ENCODE peak calls at places on chromosome 18, in seven cellular contexts. K, A, S, R, W, H and E are unnamed samples.

GRCh38 chr18:57107141-57107832 is 39.6 kb upstream of the BOD1L2 start:
- DNase-seq in K (no peak), A (no peak), S (peak), R (no peak), W (peak), H (no peak), E (peak)

GRCh38 chr18:11577271-11578112 is 31.9 kb upstream of the SLC35G4 start:
- DNase-seq in K (no peak), A (no peak), S (no peak), R (no peak), W (no peak), H (no peak), E (no peak)

GRCh38 chr18:50665519-50665918 is 105.6 kb downstream of the MAPK4 start:
- DNase-seq in K (no peak), A (no peak), S (no peak), R (no peak), W (no peak), H (no peak), E (no peak)

GRCh38 chr18:47485221-47485797 is 233.8 kb upstream of the SKOR2 start:
- DNase-seq in K (no peak), A (no peak), S (no peak), R (no peak), W (no peak), H (no peak), E (no peak)

GRCh38 chr18:44771957-44772917 is 91.5 kb downstream of the SETBP1 start:
- DNase-seq in K (no peak), A (peak), S (peak), R (no peak), W (no peak), H (no peak), E (peak)

GRCh38 chr18:55244520-55244919 is 285.3 kb upstream of the CCDC68 start:
- DNase-seq in K (no peak), A (no peak), S (no peak), R (no peak), W (peak), H (no peak), E (no peak)

GRCh38 chr18:46211816-46212215 is 107.6 kb downstream of the HAUS1 start:
- DNase-seq in K (no peak), A (no peak), S (peak), R (no peak), W (peak), H (no peak), E (no peak)

GRCh38 chr18:77127769-77128671 is 4.6 kb downstream of the MBP start:
- DNase-seq in K (peak), A (no peak), S (peak), R (no peak), W (peak), H (peak), E (peak)

GRCh38 chr18:63882333-63883141 is 5.0 kb upstream of the SERPINB2 start:
- DNase-seq in K (no peak), A (no peak), S (peak), R (no peak), W (peak), H (peak), E (peak)

GRCh38 chr18:24875286-24875685 is 414.8 kb downstream of the HRH4 start:
- DNase-seq in K (no peak), A (no peak), S (no peak), R (no peak), W (no peak), H (no peak), E (no peak)

GRCh38 chr18:37956902-37957301 is 391.3 kb upstream of the CELF4 start:
- DNase-seq in K (no peak), A (no peak), S (no peak), R (no peak), W (no peak), H (no peak), E (no peak)

GRCh38 chr18:13629841-13630747 is 96.3 kb downstream of the FAM210A start:
- DNase-seq in K (no peak), A (no peak), S (peak), R (peak), W (peak), H (peak), E (peak)

GRCh38 chr18:2536493-2536892 is 34.8 kb downstream of the METTL4 start:
- DNase-seq in K (no peak), A (no peak), S (peak), R (no peak), W (peak), H (no peak), E (peak)

GRCh38 chr18:13223341-13224148 is 5.0 kb downstream of the LDLRAD4 start:
- DNase-seq in K (no peak), A (no peak), S (no peak), R (no peak), W (no peak), H (no peak), E (no peak)

GRCh38 chr18:51251625-51252024 is 54.1 kb upstream of the MEX3C start:
- DNase-seq in K (no peak), A (no peak), S (no peak), R (no peak), W (no peak), H (no peak), E (no peak)

GRCh38 chr18:38010971-38011370 is 445.4 kb upstream of the CELF4 start:
- DNase-seq in K (no peak), A (no peak), S (no peak), R (no peak), W (no peak), H (no peak), E (no peak)

GRCh38 chr18:34976899-34977786 is 64.1 kb upstream of the MAPRE2 start:
- DNase-seq in K (peak), A (peak), S (no peak), R (peak), W (peak), H (peak), E (no peak)

GRCh38 chr18:13136689-13137040 is 81.9 kb upstream of the LDLRAD4 start:
- DNase-seq in K (peak), A (no peak), S (no peak), R (no peak), W (no peak), H (no peak), E (no peak)

GRCh38 chr18:43049021-43049420 is 66.5 kb downstream of the RIT2 start:
- DNase-seq in K (no peak), A (no peak), S (peak), R (no peak), W (peak), H (no peak), E (peak)

GRCh38 chr18:111292-112014 is 46.9 kb upstream of the USP14 start:
- DNase-seq in K (peak), A (peak), S (peak), R (no peak), W (peak), H (peak), E (no peak)
- H3K4me3 ChIP-seq in K (peak), A (peak), S (peak), R (peak), W (peak), H (peak), E (peak)

GRCh38 chr18:48940854-48941531 is 9.8 kb downstream of the SMAD7 start:
- DNase-seq in K (no peak), A (no peak), S (no peak), R (no peak), W (peak), H (no peak), E (no peak)
- H3K4me3 ChIP-seq in K (peak), A (no peak), S (no peak), R (no peak), W (no peak), H (peak), E (no peak)

DNA sequence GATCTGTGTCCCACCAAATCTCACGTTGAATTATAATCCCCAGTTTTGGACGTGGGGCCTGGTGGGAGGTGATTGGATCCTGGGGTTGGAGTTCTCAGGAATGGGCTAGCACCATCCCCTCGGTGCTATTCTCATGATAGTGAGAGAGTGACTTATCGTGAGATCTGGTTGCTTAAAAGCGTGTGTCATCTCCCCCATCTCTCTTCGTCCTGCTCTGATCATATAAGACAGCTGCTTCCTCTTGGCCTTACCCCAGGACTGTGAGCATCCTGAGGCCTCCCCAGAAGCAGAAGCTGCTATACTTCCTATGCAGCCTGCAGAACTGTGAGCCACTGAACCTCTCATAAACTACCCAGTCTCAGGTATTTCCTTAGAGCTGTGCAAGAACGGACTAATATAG is 163.7 kb upstream of the NDUFV2 start:
- DNase-seq in K (no peak), A (no peak), S (no peak), R (no peak), W (peak), H (no peak), E (peak)
- H3K4me3 ChIP-seq in K (no peak), A (no peak), S (no peak), R (no peak), W (no peak), H (no peak), E (no peak)

GRCh38 chr18:36273347-36273746 is 24.2 kb upstream of the FHOD3 start:
- DNase-seq in K (no peak), A (no peak), S (no peak), R (no peak), W (no peak), H (no peak), E (no peak)
- H3K4me3 ChIP-seq in K (no peak), A (no peak), S (no peak), R (no peak), W (no peak), H (no peak), E (no peak)

GRCh38 chr18:62345909-62346308 is 20.8 kb downstream of the TNFRSF11A start:
- DNase-seq in K (no peak), A (no peak), S (no peak), R (no peak), W (no peak), H (no peak), E (no peak)

GRCh38 chr18:62346327-62347090 is 21.4 kb downstream of the TNFRSF11A start:
- DNase-seq in K (no peak), A (no peak), S (no peak), R (no peak), W (no peak), H (no peak), E (no peak)

GRCh38 chr18:62347091-62347506 is 22.0 kb downstream of the TNFRSF11A start:
- DNase-seq in K (no peak), A (no peak), S (peak), R (no peak), W (no peak), H (no peak), E (no peak)

GRCh38 chr18:62342884-62343283 is 17.8 kb downstream of the TNFRSF11A start:
- DNase-seq in K (no peak), A (no peak), S (no peak), R (no peak), W (no peak), H (no peak), E (no peak)

DNA sequence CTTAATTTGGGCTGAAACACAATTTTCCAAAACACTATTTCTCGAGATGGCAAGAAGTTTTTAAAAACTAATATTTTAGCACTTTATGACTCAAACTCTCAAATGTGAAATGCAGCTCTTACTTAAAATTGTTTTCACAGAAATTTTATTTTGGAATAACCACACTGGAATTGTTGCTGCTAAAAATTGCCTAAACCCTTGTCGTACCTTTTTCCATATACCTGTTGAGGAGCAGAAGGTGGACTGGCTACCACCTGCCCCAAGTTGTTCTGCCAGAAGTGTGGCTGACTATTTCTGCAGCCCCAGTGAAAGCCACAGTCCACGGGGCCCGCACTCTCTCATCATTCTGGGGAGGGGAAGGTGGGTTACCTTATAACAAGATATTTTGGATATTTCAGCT is 23.4 kb downstream of the TNFRSF11A start:
- DNase-seq in K (no peak), A (no peak), S (no peak), R (no peak), W (no peak), H (no peak), E (no peak)
- H3K4me3 ChIP-seq in K (no peak), A (no peak), S (no peak), R (no peak), W (no peak), H (no peak), E (no peak)

GRCh38 chr18:68725341-68725740 is 10.4 kb upstream of the TMX3 start:
- DNase-seq in K (no peak), A (no peak), S (peak), R (no peak), W (peak), H (no peak), E (no peak)

GRCh38 chr18:68722807-68723206 is 7.9 kb upstream of the TMX3 start:
- DNase-seq in K (no peak), A (no peak), S (no peak), R (no peak), W (no peak), H (no peak), E (no peak)

GRCh38 chr18:68724021-68724420 is 9.1 kb upstream of the TMX3 start:
- DNase-seq in K (no peak), A (no peak), S (no peak), R (no peak), W (no peak), H (no peak), E (no peak)

GRCh38 chr18:68723539-68723938 is 8.6 kb upstream of the TMX3 start:
- DNase-seq in K (no peak), A (no peak), S (no peak), R (no peak), W (no peak), H (no peak), E (no peak)

DNA sequence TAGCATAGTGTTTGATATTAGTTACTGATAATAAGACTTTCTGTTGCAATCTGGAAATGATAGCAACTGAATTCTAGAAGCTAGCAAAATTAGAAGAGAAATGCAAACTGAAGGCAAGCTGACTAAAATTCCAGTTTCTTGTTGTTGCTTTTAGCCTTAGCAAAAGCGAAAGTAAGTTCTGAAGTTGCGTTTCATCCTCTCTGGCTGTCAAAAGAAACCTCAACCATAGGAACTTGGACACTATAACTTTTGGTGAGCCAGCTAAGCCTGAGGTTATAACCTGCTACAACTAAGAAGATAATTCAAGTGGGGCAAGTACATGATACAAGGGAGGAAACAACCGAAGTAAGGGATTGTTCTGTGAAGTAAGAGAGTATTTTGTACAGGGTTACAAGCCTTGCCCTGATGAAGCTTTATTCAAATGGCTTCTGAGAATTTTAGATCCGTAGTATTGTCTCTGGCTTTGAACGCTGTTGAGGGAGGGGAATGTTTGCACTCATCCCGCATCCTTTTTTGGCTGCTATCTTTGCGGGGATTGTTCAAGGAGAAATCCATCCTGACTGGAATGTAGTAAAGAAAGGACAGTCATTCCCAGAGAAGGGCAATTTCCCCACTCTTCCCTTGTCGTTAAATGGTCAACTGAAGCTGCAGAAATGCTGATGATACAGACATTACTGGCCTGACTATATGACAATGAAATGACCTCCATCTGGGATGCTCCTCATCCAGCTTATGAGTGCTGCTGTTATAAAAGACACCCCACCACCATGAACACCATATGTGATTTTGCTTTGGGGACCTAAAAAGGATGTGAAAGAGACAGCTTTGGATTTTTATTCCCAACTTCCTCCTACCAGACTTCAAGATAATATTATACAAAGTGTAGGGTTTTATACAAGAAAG is 7.0 kb upstream of the TMX3 start:
- DNase-seq in K (no peak), A (no peak), S (peak), R (no peak), W (no peak), H (no peak), E (no peak)
- H3K4me3 ChIP-seq in K (peak), A (peak), S (peak), R (no peak), W (peak), H (peak), E (no peak)

GRCh38 chr18:79798346-79798998 is 734 bp downstream of the KCNG2 start:
- DNase-seq in K (no peak), A (peak), S (no peak), R (no peak), W (no peak), H (no peak), E (no peak)
- H3K4me3 ChIP-seq in K (peak), A (no peak), S (peak), R (peak), W (peak), H (peak), E (peak)

GRCh38 chr18:54218299-54218698 is 6.2 kb downstream of the MBD2 start:
- DNase-seq in K (no peak), A (no peak), S (no peak), R (no peak), W (no peak), H (no peak), E (no peak)
- H3K4me3 ChIP-seq in K (no peak), A (no peak), S (no peak), R (no peak), W (no peak), H (no peak), E (no peak)

GRCh38 chr18:7885763-7886295 is 318.7 kb downstream of the PTPRM start:
- DNase-seq in K (no peak), A (no peak), S (peak), R (no peak), W (no peak), H (no peak), E (no peak)
- H3K4me3 ChIP-seq in K (no peak), A (no peak), S (no peak), R (no peak), W (no peak), H (no peak), E (no peak)